ENCODE peak calls at places on chromosomes 2 and 18, in five cellular contexts. One of them, this sample, is unnamed.

GRCh38 chr2:228657807-228658402 is 476.4 kb upstream of the SPHKAP start:
- DNase-seq in stimulated activated naive CD8-positive, alpha-beta T cell treated with anti-CD3 and anti-CD28 coated beads, Interleukin-15, Interleukin-2, amounts not matched to agents 100 U/mL and 50 U/mL, for 24 hours: no peak
- DNase-seq in uterus: no peak
- DNase-seq in iris pigment epithelial cell: peak
- DNase-seq in fibroblast of the conjunctiva: peak
- DNase-seq in this sample: no peak

GRCh38 chr2:144466637-144467036 is 53.3 kb downstream of the ZEB2 start:
- DNase-seq in stimulated activated naive CD8-positive, alpha-beta T cell treated with anti-CD3 and anti-CD28 coated beads, Interleukin-15, Interleukin-2, amounts not matched to agents 100 U/mL and 50 U/mL, for 24 hours: no peak
- DNase-seq in uterus: no peak
- DNase-seq in iris pigment epithelial cell: no peak
- DNase-seq in fibroblast of the conjunctiva: no peak
- DNase-seq in this sample: no peak

GRCh38 chr2:200129756-200130462 is 174.5 kb downstream of the MAIP1 start:
- DNase-seq in stimulated activated naive CD8-positive, alpha-beta T cell treated with anti-CD3 and anti-CD28 coated beads, Interleukin-15, Interleukin-2, amounts not matched to agents 100 U/mL and 50 U/mL, for 24 hours: no peak
- DNase-seq in uterus: no peak
- DNase-seq in iris pigment epithelial cell: no peak
- DNase-seq in fibroblast of the conjunctiva: no peak
- DNase-seq in this sample: no peak

GRCh38 chr2:3040819-3041218 is 336.8 kb downstream of the EIPR1 start:
- DNase-seq in stimulated activated naive CD8-positive, alpha-beta T cell treated with anti-CD3 and anti-CD28 coated beads, Interleukin-15, Interleukin-2, amounts not matched to agents 100 U/mL and 50 U/mL, for 24 hours: no peak
- DNase-seq in uterus: no peak
- DNase-seq in iris pigment epithelial cell: no peak
- DNase-seq in fibroblast of the conjunctiva: no peak
- DNase-seq in this sample: no peak

GRCh38 chr18:25223899-25224607 is 127.9 kb downstream of the ZNF521 start:
- DNase-seq in stimulated activated naive CD8-positive, alpha-beta T cell treated with anti-CD3 and anti-CD28 coated beads, Interleukin-15, Interleukin-2, amounts not matched to agents 100 U/mL and 50 U/mL, for 24 hours: no peak
- DNase-seq in uterus: no peak
- DNase-seq in iris pigment epithelial cell: no peak
- DNase-seq in fibroblast of the conjunctiva: no peak
- DNase-seq in this sample: no peak

GRCh38 chr2:206873426-206873825 is 65.9 kb upstream of the CPO start:
- DNase-seq in stimulated activated naive CD8-positive, alpha-beta T cell treated with anti-CD3 and anti-CD28 coated beads, Interleukin-15, Interleukin-2, amounts not matched to agents 100 U/mL and 50 U/mL, for 24 hours: no peak
- DNase-seq in uterus: no peak
- DNase-seq in iris pigment epithelial cell: no peak
- DNase-seq in fibroblast of the conjunctiva: no peak
- DNase-seq in this sample: no peak

GRCh38 chr2:73078457-73079411 is 7.2 kb upstream of the SFXN5 start:
- DNase-seq in stimulated activated naive CD8-positive, alpha-beta T cell treated with anti-CD3 and anti-CD28 coated beads, Interleukin-15, Interleukin-2, amounts not matched to agents 100 U/mL and 50 U/mL, for 24 hours: no peak
- DNase-seq in uterus: no peak
- DNase-seq in iris pigment epithelial cell: no peak
- DNase-seq in fibroblast of the conjunctiva: no peak
- DNase-seq in this sample: no peak

GRCh38 chr2:71792926-71793761 is 339.8 kb downstream of the DYSF start:
- DNase-seq in stimulated activated naive CD8-positive, alpha-beta T cell treated with anti-CD3 and anti-CD28 coated beads, Interleukin-15, Interleukin-2, amounts not matched to agents 100 U/mL and 50 U/mL, for 24 hours: no peak
- DNase-seq in uterus: no peak
- DNase-seq in iris pigment epithelial cell: peak
- DNase-seq in fibroblast of the conjunctiva: no peak
- DNase-seq in this sample: peak

GRCh38 chr2:176398783-176399182 is 129.5 kb downstream of the MTX2 start:
- DNase-seq in stimulated activated naive CD8-positive, alpha-beta T cell treated with anti-CD3 and anti-CD28 coated beads, Interleukin-15, Interleukin-2, amounts not matched to agents 100 U/mL and 50 U/mL, for 24 hours: no peak
- DNase-seq in uterus: no peak
- DNase-seq in iris pigment epithelial cell: peak
- DNase-seq in fibroblast of the conjunctiva: no peak
- DNase-seq in this sample: no peak

GRCh38 chr2:158967731-158968395 is 577 bp upstream of the TANC1 start:
- DNase-seq in stimulated activated naive CD8-positive, alpha-beta T cell treated with anti-CD3 and anti-CD28 coated beads, Interleukin-15, Interleukin-2, amounts not matched to agents 100 U/mL and 50 U/mL, for 24 hours: no peak
- DNase-seq in uterus: peak
- DNase-seq in iris pigment epithelial cell: peak
- DNase-seq in fibroblast of the conjunctiva: no peak
- DNase-seq in this sample: no peak